ENCODE peak calls at places on chromosome 10, in ten cellular contexts. V, Z, U, Q, H, O, S, D, F and M are unnamed samples.

GRCh38 chr10:110209399-110209925 is 2.1 kb downstream of the MXI1 start:
- DNase-seq in V (peak; percentile 76), Z (peak; percentile 69), U (peak; percentile 61), Q (peak; percentile 61), H (peak; percentile 55), O (peak; percentile 64), S (peak; percentile 90), D (peak; percentile 77), F (peak; percentile 54), M (peak; percentile 87)

GRCh38 chr10:57964371-57964770 is 303.3 kb downstream of the IPMK start:
- DNase-seq in V (no peak), Z (peak; percentile 81), U (peak; percentile 78), Q (no peak), H (no peak), O (peak; percentile 95), S (peak; percentile 95), D (no peak), F (no peak), M (peak; percentile 91)

GRCh38 chr10:17562572-17562971 is 54.6 kb downstream of the HACD1 start:
- DNase-seq in V (no peak), Z (no peak), U (no peak), Q (peak; percentile 51), H (no peak), O (peak; percentile 89), S (peak; percentile 15), D (no peak), F (peak; percentile 95), M (no peak)

GRCh38 chr10:15136960-15137359 is 31.5 kb downstream of the NMT2 start:
- DNase-seq in V (no peak), Z (no peak), U (no peak), Q (no peak), H (no peak), O (no peak), S (no peak), D (no peak), F (peak; percentile 64), M (no peak)

GRCh38 chr10:29713450-29713849 is 78.7 kb upstream of the SVIL start:
- DNase-seq in V (no peak), Z (no peak), U (no peak), Q (no peak), H (no peak), O (no peak), S (no peak), D (no peak), F (no peak), M (no peak)

GRCh38 chr10:101367569-101368453 is 13.8 kb downstream of the BTRC start:
- DNase-seq in V (no peak), Z (no peak), U (no peak), Q (no peak), H (no peak), O (peak; percentile 52), S (peak; percentile 76), D (no peak), F (peak; percentile 29), M (no peak)

GRCh38 chr10:513393-513792 is 176.1 kb downstream of the DIP2C start:
- DNase-seq in V (no peak), Z (no peak), U (no peak), Q (no peak), H (no peak), O (no peak), S (no peak), D (no peak), F (no peak), M (no peak)

GRCh38 chr10:27391325-27391724 is 112.8 kb upstream of the RAB18 start:
- DNase-seq in V (no peak), Z (no peak), U (no peak), Q (no peak), H (no peak), O (no peak), S (no peak), D (no peak), F (no peak), M (no peak)

GRCh38 chr10:114684822-114685209 is 26.7 kb upstream of the ABLIM1 start:
- DNase-seq in V (no peak), Z (no peak), U (no peak), Q (peak; percentile 49), H (no peak), O (peak; percentile 71), S (peak; percentile 84), D (no peak), F (peak; percentile 51), M (no peak)

GRCh38 chr10:48494073-48494472 is 110.8 kb downstream of the ARHGAP22 start:
- DNase-seq in V (no peak), Z (no peak), U (no peak), Q (peak; percentile 46), H (no peak), O (no peak), S (no peak), D (no peak), F (no peak), M (peak; percentile 9)

GRCh38 chr10:70584366-70584765 is 18.2 kb downstream of the PRF1 start:
- DNase-seq in V (no peak), Z (no peak), U (no peak), Q (no peak), H (no peak), O (no peak), S (no peak), D (peak; percentile 2), F (no peak), M (no peak)

DNA sequence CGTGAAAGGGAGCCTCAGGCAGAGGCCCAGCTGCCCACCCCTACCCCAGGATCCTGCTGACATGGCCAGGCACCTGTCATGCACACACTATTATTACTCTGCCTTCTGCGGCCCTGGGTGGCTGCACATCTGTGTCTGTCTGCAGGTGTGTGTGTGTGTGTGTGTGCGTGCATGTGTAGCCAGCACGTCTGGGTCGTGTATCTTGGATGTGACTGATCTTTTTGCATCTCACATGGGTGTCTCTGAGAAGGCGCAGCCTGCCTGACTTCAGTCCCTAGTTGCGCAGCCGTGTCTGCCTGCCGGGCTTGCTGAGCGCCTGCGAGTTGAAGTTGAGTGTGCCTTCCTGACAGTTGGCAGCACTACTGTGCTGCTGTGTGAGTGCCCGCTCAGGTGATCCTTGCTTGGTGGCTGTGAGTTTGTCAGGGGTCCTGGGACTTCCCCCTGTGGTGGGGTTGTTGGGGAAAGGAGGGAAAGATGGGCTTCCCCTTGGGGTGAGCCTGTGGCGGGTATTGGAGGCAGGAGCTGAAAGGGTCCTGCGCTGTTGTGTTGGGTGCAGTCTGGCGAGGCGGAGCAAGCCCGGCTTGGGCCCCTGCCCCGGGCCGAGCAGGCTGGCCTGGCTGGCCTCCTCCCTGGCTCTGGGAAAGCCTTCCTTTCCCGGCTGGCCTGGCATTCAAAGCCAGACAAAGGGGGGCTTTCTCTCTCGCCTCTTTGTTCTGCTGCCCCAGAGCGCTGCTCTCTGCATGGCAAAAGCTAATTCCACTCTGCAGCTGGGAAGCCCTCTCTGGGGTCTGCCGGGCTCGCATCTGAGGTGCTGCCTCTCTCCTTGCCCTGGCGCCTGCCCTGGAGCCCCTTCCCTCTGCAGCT is 4.8 kb downstream of the TRIM8 start:
- DNase-seq in V (no peak), Z (peak; percentile 59), U (peak; percentile 80), Q (no peak), H (no peak), O (no peak), S (peak; percentile 51), D (no peak), F (peak; percentile 46), M (no peak)
- H3K4me3 ChIP-seq in V (peak overlapping the region; percentile 65), Z (no peak overlapping the region), U (peak overlapping the region; percentile 96), Q (no peak overlapping the region), H (peak overlapping the region; percentile 96), O (peak overlapping the region; percentile 5), S (peak overlapping the region; percentile 88), D (peak overlapping the region; percentile 90), F (peak overlapping the region; percentile 98), M (no peak overlapping the region)

GRCh38 chr10:56623064-56623463 is 262.0 kb upstream of the ZWINT start:
- DNase-seq in V (no peak), Z (no peak), U (no peak), Q (no peak), H (no peak), O (no peak), S (no peak), D (no peak), F (no peak), M (no peak)

GRCh38 chr10:56624082-56624481 is 263.0 kb upstream of the ZWINT start:
- DNase-seq in V (no peak), Z (no peak), U (no peak), Q (no peak), H (no peak), O (no peak), S (no peak), D (no peak), F (no peak), M (no peak)

DNA sequence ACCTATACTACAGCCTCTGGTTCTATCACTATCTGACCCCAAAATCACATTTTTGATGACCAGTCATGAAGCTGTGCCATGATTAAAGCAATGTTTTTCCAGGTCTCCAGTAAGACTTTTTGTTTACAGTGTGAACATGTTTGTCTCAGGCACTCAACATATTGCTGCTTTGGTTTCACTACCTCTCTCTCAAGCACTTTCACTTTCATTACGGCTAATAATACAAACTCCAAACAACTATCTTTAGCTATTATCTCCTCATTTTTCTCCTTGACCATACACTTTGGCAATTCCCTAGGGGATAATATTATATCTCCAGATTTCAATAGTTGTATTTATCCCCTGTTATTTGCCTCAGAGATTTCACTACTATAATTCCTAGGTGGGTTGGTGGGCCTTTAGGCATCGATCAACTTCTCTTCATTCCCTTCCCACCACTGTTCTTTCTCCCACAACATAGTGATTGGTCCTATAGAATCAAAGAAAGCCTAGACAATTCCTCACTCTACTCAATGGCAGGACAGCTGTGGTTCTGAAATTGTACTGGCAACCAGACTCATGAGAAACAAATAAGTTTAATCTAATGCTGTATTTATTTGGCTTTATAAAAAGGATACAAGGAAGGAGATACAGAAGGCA is 261.4 kb upstream of the ZWINT start:
- DNase-seq in V (no peak), Z (no peak), U (no peak), Q (no peak), H (no peak), O (no peak), S (no peak), D (no peak), F (peak; percentile 37), M (no peak)
- H3K4me3 ChIP-seq in V (peak overlapping the region; percentile 26), Z (no peak overlapping the region), U (no peak overlapping the region), Q (no peak overlapping the region), H (peak overlapping the region; percentile 12), O (no peak overlapping the region), S (no peak overlapping the region), D (no peak overlapping the region), F (no peak overlapping the region), M (no peak overlapping the region)

GRCh38 chr10:98096731-98097130 is 37.7 kb upstream of the R3HCC1L start:
- DNase-seq in V (no peak), Z (no peak), U (no peak), Q (no peak), H (no peak), O (no peak), S (no peak), D (no peak), F (no peak), M (no peak)
- H3K4me3 ChIP-seq in V (no peak overlapping the region), Z (no peak overlapping the region), U (no peak overlapping the region), Q (no peak overlapping the region), H (no peak overlapping the region), O (no peak overlapping the region), S (no peak overlapping the region), D (no peak overlapping the region), F (no peak overlapping the region), M (no peak overlapping the region)

DNA sequence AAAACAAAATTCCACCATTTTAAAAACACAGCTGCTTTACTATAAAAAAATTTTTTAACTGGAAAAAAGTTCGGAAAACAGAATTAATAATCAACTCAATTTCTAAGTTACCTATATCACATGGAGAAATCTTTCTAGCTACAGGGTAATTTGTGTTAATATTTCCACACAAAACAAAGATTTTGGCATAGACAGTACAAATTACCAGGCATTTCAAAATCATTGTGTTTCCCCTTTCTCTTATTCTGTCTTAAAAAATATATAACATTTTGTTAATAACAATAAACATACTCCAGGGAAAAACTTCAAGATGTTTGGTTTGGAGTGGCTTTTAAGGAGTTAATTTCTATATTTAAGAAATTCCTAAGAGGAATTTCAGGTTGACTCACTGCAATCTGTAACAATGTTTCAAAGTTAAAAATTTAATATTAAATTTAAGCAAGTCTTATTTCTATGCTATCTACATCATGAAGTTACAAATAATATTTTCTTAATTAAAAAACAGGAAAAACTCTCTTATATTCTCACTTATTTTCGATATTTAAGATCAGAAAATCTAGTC is 132.6 kb downstream of the NRBF2 start:
- DNase-seq in V (no peak), Z (no peak), U (no peak), Q (no peak), H (no peak), O (peak; percentile 35), S (peak; percentile 21), D (no peak), F (peak; percentile 16), M (no peak)
- H3K4me3 ChIP-seq in V (peak overlapping the region; percentile 56), Z (no peak overlapping the region), U (peak overlapping the region; percentile 73), Q (no peak overlapping the region), H (peak overlapping the region; percentile 84), O (peak overlapping the region; percentile 79), S (peak overlapping the region; percentile 96), D (peak overlapping the region; percentile 62), F (peak overlapping the region; percentile 75), M (peak overlapping the region; percentile 43)